ENCODE peak calls at places on chromosomes 2 and 18, in five cellular contexts. One of them, this sample, is unnamed.

GRCh38 chr2:30772021-30772705 is 35.1 kb downstream of the CAPN13 start:
- DNase-seq in MV-4-11: no peak
- DNase-seq in GM04504: no peak
- DNase-seq in COLO829: no peak
- DNase-seq in NAMALWA: no peak
- DNase-seq in this sample: no peak

GRCh38 chr2:205629021-205629817 is 53.1 kb upstream of the NRP2 start:
- DNase-seq in COLO829: no peak
- DNase-seq in GM04504: no peak
- DNase-seq in MV-4-11: no peak
- DNase-seq in NAMALWA: no peak
- DNase-seq in this sample: no peak

GRCh38 chr2:7845332-7845731 is 836.5 kb upstream of the ID2 start:
- DNase-seq in NAMALWA: no peak
- DNase-seq in MV-4-11: no peak
- DNase-seq in COLO829: peak
- DNase-seq in GM04504: peak
- DNase-seq in this sample: no peak

GRCh38 chr18:22858121-22858520 is 75.0 kb upstream of the RBBP8 start:
- DNase-seq in NAMALWA: no peak
- DNase-seq in MV-4-11: no peak
- DNase-seq in COLO829: no peak
- DNase-seq in GM04504: no peak
- DNase-seq in this sample: no peak

GRCh38 chr2:136527560-136527959 is 237.8 kb upstream of the THSD7B start:
- DNase-seq in COLO829: peak
- DNase-seq in GM04504: no peak
- DNase-seq in NAMALWA: peak
- DNase-seq in MV-4-11: peak
- DNase-seq in this sample: peak

GRCh38 chr2:82182270-82182669 is 1877.7 kb upstream of the LRRTM1 start:
- DNase-seq in MV-4-11: no peak
- DNase-seq in COLO829: no peak
- DNase-seq in NAMALWA: no peak
- DNase-seq in GM04504: no peak
- DNase-seq in this sample: no peak

GRCh38 chr2:203104273-203104672 is 89.6 kb downstream of the NBEAL1 start:
- DNase-seq in COLO829: no peak
- DNase-seq in GM04504: no peak
- DNase-seq in MV-4-11: no peak
- DNase-seq in NAMALWA: no peak
- DNase-seq in this sample: no peak

GRCh38 chr2:220701115-220701514 is 871.0 kb downstream of the EPHA4 start:
- DNase-seq in MV-4-11: no peak
- DNase-seq in GM04504: no peak
- DNase-seq in NAMALWA: no peak
- DNase-seq in COLO829: no peak
- DNase-seq in this sample: no peak

GRCh38 chr2:235492850-235493344 is 946 bp upstream of the AGAP1 start:
- DNase-seq in GM04504: no peak
- DNase-seq in MV-4-11: no peak
- DNase-seq in NAMALWA: no peak
- DNase-seq in COLO829: no peak
- DNase-seq in this sample: no peak

GRCh38 chr2:151774506-151774905 is 40.2 kb upstream of the NEB start:
- DNase-seq in NAMALWA: no peak
- DNase-seq in GM04504: peak
- DNase-seq in COLO829: peak
- DNase-seq in MV-4-11: no peak
- DNase-seq in this sample: peak

GRCh38 chr2:74278694-74279093 is 64.5 kb downstream of the SLC4A5 start:
- DNase-seq in COLO829: no peak
- DNase-seq in GM04504: no peak
- DNase-seq in NAMALWA: no peak
- DNase-seq in MV-4-11: no peak
- DNase-seq in this sample: no peak

GRCh38 chr18:10414293-10414842 is 40.1 kb upstream of the APCDD1 start:
- DNase-seq in COLO829: no peak
- DNase-seq in GM04504: no peak
- DNase-seq in MV-4-11: no peak
- DNase-seq in NAMALWA: no peak
- DNase-seq in this sample: no peak

GRCh38 chr2:51297488-51297887 is 265.6 kb upstream of the NRXN1 start:
- DNase-seq in MV-4-11: no peak
- DNase-seq in COLO829: no peak
- DNase-seq in NAMALWA: no peak
- DNase-seq in GM04504: no peak
- DNase-seq in this sample: no peak

GRCh38 chr2:17083902-17084301 is 418.3 kb upstream of the CYRIA start:
- DNase-seq in GM04504: peak
- DNase-seq in COLO829: no peak
- DNase-seq in NAMALWA: no peak
- DNase-seq in MV-4-11: no peak
- DNase-seq in this sample: no peak

GRCh38 chr2:126664234-126664633 is 8.3 kb downstream of the GYPC start:
- DNase-seq in GM04504: no peak
- DNase-seq in NAMALWA: peak
- DNase-seq in COLO829: no peak
- DNase-seq in MV-4-11: peak
- DNase-seq in this sample: peak

GRCh38 chr2:170886391-170886790 is 42.7 kb upstream of the GORASP2 start:
- DNase-seq in NAMALWA: peak
- DNase-seq in COLO829: peak
- DNase-seq in GM04504: peak
- DNase-seq in MV-4-11: no peak
- DNase-seq in this sample: no peak

GRCh38 chr2:232325324-232326273 is 53.0 kb upstream of the ALPP start:
- DNase-seq in COLO829: no peak
- DNase-seq in NAMALWA: peak
- DNase-seq in MV-4-11: peak
- DNase-seq in GM04504: no peak
- DNase-seq in this sample: peak

GRCh38 chr2:100292022-100292580 is 30.2 kb downstream of the LONRF2 start:
- DNase-seq in COLO829: peak
- DNase-seq in MV-4-11: peak
- DNase-seq in NAMALWA: peak
- DNase-seq in GM04504: peak
- DNase-seq in this sample: no peak

GRCh38 chr2:37468139-37468538 is 123.7 kb downstream of the QPCT start:
- DNase-seq in NAMALWA: no peak
- DNase-seq in MV-4-11: no peak
- DNase-seq in COLO829: no peak
- DNase-seq in GM04504: no peak
- DNase-seq in this sample: no peak

GRCh38 chr2:174617120-174617519 is 19.5 kb upstream of the WIPF1 start:
- DNase-seq in MV-4-11: no peak
- DNase-seq in NAMALWA: no peak
- DNase-seq in COLO829: no peak
- DNase-seq in GM04504: no peak
- DNase-seq in this sample: no peak

GRCh38 chr18:10851824-10852225 is 297.5 kb downstream of the PIEZO2 start:
- DNase-seq in MV-4-11: peak
- DNase-seq in GM04504: no peak
- DNase-seq in NAMALWA: peak
- DNase-seq in COLO829: peak
- DNase-seq in this sample: peak

GRCh38 chr2:222421626-222422025 is 2.7 kb upstream of the SGPP2 start:
- DNase-seq in GM04504: no peak
- DNase-seq in MV-4-11: no peak
- DNase-seq in NAMALWA: no peak
- DNase-seq in COLO829: no peak
- DNase-seq in this sample: no peak

GRCh38 chr18:75638597-75639467 is 211.3 kb upstream of the SMIM21 start:
- DNase-seq in NAMALWA: no peak
- DNase-seq in GM04504: peak
- DNase-seq in COLO829: peak
- DNase-seq in MV-4-11: peak
- DNase-seq in this sample: no peak

GRCh38 chr2:152627010-152627957 is 90.0 kb downstream of the PRPF40A start:
- DNase-seq in COLO829: no peak
- DNase-seq in MV-4-11: peak
- DNase-seq in GM04504: no peak
- DNase-seq in NAMALWA: peak
- DNase-seq in this sample: no peak

GRCh38 chr2:183164111-183165015 is 40.1 kb downstream of the NUP35 start:
- DNase-seq in COLO829: no peak
- DNase-seq in GM04504: no peak
- DNase-seq in NAMALWA: no peak
- DNase-seq in MV-4-11: no peak
- DNase-seq in this sample: no peak

GRCh38 chr18:48428494-48429177 is 19.5 kb upstream of the ZBTB7C start:
- DNase-seq in MV-4-11: peak
- DNase-seq in NAMALWA: peak
- DNase-seq in GM04504: no peak
- DNase-seq in COLO829: no peak
- DNase-seq in this sample: no peak

GRCh38 chr2:128362889-128363228 is 44.2 kb upstream of the HS6ST1 start:
- DNase-seq in COLO829: no peak
- DNase-seq in MV-4-11: no peak
- DNase-seq in GM04504: peak
- DNase-seq in NAMALWA: no peak
- DNase-seq in this sample: no peak

This sample was measured in OCI-LY7.